ENCODE peak calls at places on chromosomes 5 and 9, in ten cellular contexts. X is activated T-cell treated with anti-CD3 and anti-CD28 coated beads, Interleukin-2, amount 50 U/mL, for 1 hour; F is Right ventricle myocardium inferior; S is stimulated activated CD4-positive, alpha-beta T cell treated with anti-CD3 and anti-CD28 coated beads, Interleukin-1b, Interleukin-23, amount 100 ng/mL, for 4 hours; A is tibial artery; O is endothelial cell of umbilical vein; G is HFFc6; M is iPS-NIHi11; E is Calu3; Z is central memory CD8-positive, alpha-beta T cell. U is an unnamed sample.

GRCh38 chr5:64775288-64775687 is 6.6 kb downstream of the CWC27 start:
- DNase-seq in X (no peak), F (no peak), S (no peak), A (no peak), O (no peak), G (no peak), M (no peak), E (no peak), Z (no peak), U (no peak)

GRCh38 chr5:155127552-155127951 is 114.0 kb downstream of the KIF4B start:
- DNase-seq in X (no peak), F (no peak), S (no peak), A (no peak), O (no peak), G (no peak), M (no peak), E (no peak), Z (no peak), U (no peak)

GRCh38 chr9:72458153-72458552 is 63.3 kb upstream of the TMC1 start:
- DNase-seq in X (no peak), F (no peak), S (no peak), A (no peak), O (no peak), G (no peak), M (no peak), E (no peak), Z (no peak), U (no peak)

GRCh38 chr5:168179185-168179584 is 112.3 kb upstream of the WWC1 start:
- DNase-seq in X (no peak), F (no peak), S (no peak), A (no peak), O (no peak), G (no peak), M (no peak), E (no peak), Z (no peak), U (no peak)

GRCh38 chr5:44329716-44330115 is 59.5 kb downstream of the FGF10 start:
- DNase-seq in X (no peak), F (no peak), S (no peak), A (no peak), O (no peak), G (no peak), M (no peak), E (no peak), Z (no peak), U (no peak)

GRCh38 chr9:133054966-133055365 is 6.8 kb upstream of the CEL start:
- DNase-seq in X (no peak), F (peak), S (no peak), A (no peak), O (no peak), G (peak), M (no peak), E (no peak), Z (no peak), U (peak)

GRCh38 chr5:132136906-132137305 is 63.3 kb downstream of the CSF2 start:
- DNase-seq in X (no peak), F (no peak), S (no peak), A (no peak), O (no peak), G (peak), M (no peak), E (no peak), Z (no peak), U (no peak)

GRCh38 chr5:17203329-17204132 is 13.9 kb upstream of the BASP1 start:
- DNase-seq in X (no peak), F (no peak), S (no peak), A (peak), O (peak), G (peak), M (peak), E (peak), Z (no peak), U (no peak)

GRCh38 chr9:20838218-20838617 is 154.2 kb downstream of the FOCAD start:
- DNase-seq in X (no peak), F (no peak), S (no peak), A (no peak), O (no peak), G (peak), M (no peak), E (no peak), Z (no peak), U (no peak)

GRCh38 chr5:37615184-37615583 is 224.7 kb downstream of the GDNF start:
- DNase-seq in X (no peak), F (no peak), S (no peak), A (no peak), O (peak), G (peak), M (no peak), E (no peak), Z (no peak), U (no peak)

GRCh38 chr9:2093920-2094597 is 78.9 kb downstream of the SMARCA2 start:
- DNase-seq in X (no peak), F (no peak), S (no peak), A (no peak), O (peak), G (peak), M (peak), E (no peak), Z (no peak), U (no peak)

GRCh38 chr9:20663133-20663532 is 20.9 kb upstream of the FOCAD start:
- DNase-seq in X (no peak), F (no peak), S (no peak), A (no peak), O (no peak), G (no peak), M (no peak), E (no peak), Z (no peak), U (no peak)

U was measured in gastrocnemius medialis.